ENCODE peak calls at places on chromosomes 2 and 18, in seven cellular contexts. W is PC-3, Z is neural progenitor cell, R is HCT116, E is hepatocyte, V is GM23338, H is mammary epithelial cell. F is an unnamed sample.

GRCh38 chr18:34342960-34343359 is 118.2 kb upstream of the NOL4 start:
- DNase-seq in E (no peak), H (peak; percentile 23), R (no peak), Z (no peak), V (peak; percentile 6), W (peak; percentile 73), F (peak; percentile 63)

GRCh38 chr2:69217333-69218080 is 169.5 kb downstream of the GFPT1 start:
- DNase-seq in Z (no peak), V (no peak), E (no peak), W (no peak), H (no peak), R (no peak), F (no peak)

GRCh38 chr2:39301352-39301751 is 57.6 kb upstream of the CDKL4 start:
- DNase-seq in R (no peak), Z (no peak), E (no peak), W (no peak), V (no peak), H (no peak), F (no peak)

GRCh38 chr2:161651547-161651946 is 27.3 kb downstream of the SLC4A10 start:
- DNase-seq in R (no peak), W (no peak), H (no peak), V (no peak), Z (no peak), E (no peak), F (no peak)

GRCh38 chr18:76349067-76349715 is 145.9 kb downstream of the ZNF516 start:
- DNase-seq in R (peak; percentile 46), H (peak; percentile 58), W (peak; percentile 82), E (peak; percentile 84), Z (peak; percentile 87), V (peak; percentile 92), F (peak; percentile 75)

GRCh38 chr2:239370876-239371725 is 29.7 kb downstream of the HDAC4 start:
- DNase-seq in H (no peak), R (no peak), Z (no peak), E (no peak), V (no peak), W (no peak), F (no peak)

GRCh38 chr2:140775426-140775825 is 1355.4 kb downstream of the LRP1B start:
- DNase-seq in H (no peak), Z (no peak), R (no peak), W (no peak), E (no peak), V (no peak), F (no peak)

GRCh38 chr18:74683573-74683972 is 85.9 kb downstream of the ZNF407 start:
- DNase-seq in E (no peak), R (no peak), Z (no peak), H (no peak), W (no peak), V (no peak), F (no peak)

GRCh38 chr18:49020129-49020528 is 69.4 kb upstream of the SMAD7 start:
- DNase-seq in E (peak; percentile 32), W (no peak), R (no peak), Z (no peak), H (no peak), V (no peak), F (no peak)

GRCh38 chr18:64987096-64987495 is 763.7 kb upstream of the CDH7 start:
- DNase-seq in H (no peak), Z (no peak), R (no peak), W (no peak), V (no peak), E (no peak), F (no peak)

GRCh38 chr2:211879323-211879722 is 659.3 kb downstream of the ERBB4 start:
- DNase-seq in R (peak; percentile 2), Z (peak; percentile 8), V (peak; percentile 27), E (no peak), W (peak; percentile 24), H (no peak), F (no peak)

GRCh38 chr2:26567534-26567933 is 73.6 kb downstream of the CIB4 start:
- DNase-seq in R (no peak), W (no peak), Z (no peak), H (no peak), E (no peak), V (no peak), F (no peak)

GRCh38 chr2:193584522-193584938 is 1389.8 kb upstream of the TMEFF2 start:
- DNase-seq in H (peak; percentile 20), E (peak; percentile 42), Z (peak; percentile 57), R (peak; percentile 15), V (peak; percentile 65), W (peak; percentile 62), F (peak; percentile 6)

GRCh38 chr2:37306024-37306423 is 18.6 kb downstream of the PRKD3 start:
- DNase-seq in V (no peak), E (peak; percentile 23), W (no peak), H (no peak), Z (no peak), R (no peak), F (no peak)

GRCh38 chr2:120344991-120345975 is 653 bp upstream of the INHBB start:
- DNase-seq in Z (peak; percentile 63), V (peak; percentile 40), H (no peak), W (peak; percentile 22), R (no peak), E (peak; percentile 46), F (peak; percentile 64)

GRCh38 chr2:120343100-120343432 is 2.9 kb upstream of the INHBB start:
- DNase-seq in W (no peak), E (no peak), H (no peak), Z (no peak), R (no peak), V (no peak), F (no peak)

GRCh38 chr2:120343433-120344105 is 2.4 kb upstream of the INHBB start:
- DNase-seq in V (peak; percentile 95), E (peak; percentile 94), H (peak; percentile 57), W (peak; percentile 92), R (peak; percentile 59), Z (peak; percentile 95), F (peak; percentile 94)

GRCh38 chr2:120346034-120346666 is at the start of gene INHBB:
- DNase-seq in H (no peak), R (no peak), Z (peak; percentile 66), W (peak; percentile 32), E (peak; percentile 73), V (peak; percentile 46), F (peak; percentile 61)

DNA sequence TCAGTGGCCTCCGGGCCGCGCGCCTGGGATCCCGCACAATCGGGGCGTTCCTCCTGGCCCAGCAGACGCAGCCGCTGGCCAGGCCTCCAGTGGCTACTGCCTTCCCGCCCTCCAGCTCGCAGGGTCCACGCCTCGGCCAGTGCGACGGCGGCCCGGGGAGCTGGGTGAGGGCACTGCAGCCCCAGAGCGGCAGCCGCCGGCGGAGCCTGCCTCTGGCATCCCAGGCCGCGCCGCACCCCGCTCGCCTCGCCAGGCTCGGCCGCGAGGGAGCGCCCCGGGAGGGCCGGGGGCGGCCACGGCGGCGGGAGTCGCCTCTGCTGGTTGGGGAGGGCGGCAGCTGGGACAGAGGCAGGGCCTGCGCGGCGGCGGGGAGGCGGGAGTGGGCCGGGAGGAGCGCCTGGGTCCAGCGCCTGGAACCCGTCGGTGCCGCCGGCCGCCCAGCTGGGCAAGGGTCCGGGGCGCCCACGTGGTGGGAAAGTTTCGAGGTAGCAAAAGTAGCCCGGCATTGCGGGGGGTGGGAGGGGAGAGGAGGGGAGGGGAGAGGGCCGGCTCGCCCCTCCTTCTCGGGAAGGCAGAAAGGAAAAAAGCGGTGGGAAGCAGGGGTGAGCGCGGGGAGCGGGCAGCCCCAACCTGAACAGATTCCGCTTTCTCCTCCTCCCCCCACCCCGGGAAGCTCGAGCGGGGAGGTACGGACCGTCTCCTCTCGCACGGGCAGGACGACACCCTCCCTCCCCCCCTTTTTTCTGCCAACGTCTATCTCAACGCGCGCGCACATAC is 1.5 kb upstream of the INHBB start:
- DNase-seq in E (peak; percentile 70), W (peak; percentile 89), R (no peak), V (peak; percentile 40), Z (peak; percentile 64), H (no peak), F (peak; percentile 58)
- TF ChIP-seq EZH2 in E (no peak), W (no peak), R (no peak), V (peak; percentile 7), Z (peak; percentile 76), H (no peak), F (no peak)

GRCh38 chr2:170165129-170165528 is 12.8 kb upstream of the MYO3B start:
- DNase-seq in Z (no peak), H (peak; percentile 56), V (no peak), R (no peak), E (no peak), W (peak; percentile 76), F (peak; percentile 70)
- H2AFZ ChIP-seq in Z (no peak overlapping the region), H (peak overlapping the region; percentile 64), V (no peak overlapping the region), R (no peak overlapping the region), E (no peak overlapping the region), W (peak overlapping the region; percentile 69), F (peak overlapping the region; percentile 56)

DNA sequence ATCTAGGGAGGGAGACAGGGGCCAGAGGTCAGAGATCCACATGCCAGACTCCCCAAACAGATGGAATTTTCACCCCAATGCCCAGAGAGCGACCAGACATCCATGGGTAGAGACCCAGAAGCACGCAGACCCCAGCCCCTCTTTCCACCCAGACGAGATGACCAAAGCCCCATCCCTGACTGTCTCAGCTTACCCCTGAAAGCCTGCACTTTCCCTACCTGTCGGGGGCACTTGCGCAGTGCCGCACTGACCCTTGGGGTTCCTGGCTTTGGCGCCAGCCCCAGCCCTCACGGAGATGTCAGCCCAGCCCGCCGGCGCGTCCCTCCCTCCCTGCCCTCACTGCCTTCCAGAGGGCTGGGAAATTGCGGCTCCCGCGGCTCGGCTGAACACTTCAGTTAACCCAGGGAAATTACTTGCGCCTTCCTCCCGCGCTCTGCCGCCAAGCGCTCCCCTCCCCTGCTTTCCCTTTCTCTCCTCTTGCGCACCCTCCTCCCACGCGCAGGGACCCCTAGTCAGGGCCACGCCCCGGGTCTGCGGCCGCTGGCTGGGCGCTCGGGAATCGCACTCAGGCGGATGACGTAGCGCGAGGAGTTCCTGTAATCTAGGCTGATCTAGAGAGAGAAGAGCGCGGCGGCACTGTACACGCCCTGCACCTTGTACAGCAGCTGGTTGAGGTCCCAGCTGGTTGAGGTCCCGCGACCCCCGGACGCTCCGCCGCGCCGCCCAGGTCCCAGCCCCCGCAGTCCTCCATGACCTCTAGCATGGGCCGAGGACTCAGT is 12.0 kb downstream of the ALPG start:
- DNase-seq in H (peak; percentile 31), V (peak; percentile 70), W (peak; percentile 27), R (no peak), E (peak; percentile 71), Z (peak; percentile 66), F (peak; percentile 62)
- TF ChIP-seq EZH2 in H (no peak), V (no peak), W (no peak), R (no peak), E (no peak), Z (no peak), F (peak; percentile 50)

DNA sequence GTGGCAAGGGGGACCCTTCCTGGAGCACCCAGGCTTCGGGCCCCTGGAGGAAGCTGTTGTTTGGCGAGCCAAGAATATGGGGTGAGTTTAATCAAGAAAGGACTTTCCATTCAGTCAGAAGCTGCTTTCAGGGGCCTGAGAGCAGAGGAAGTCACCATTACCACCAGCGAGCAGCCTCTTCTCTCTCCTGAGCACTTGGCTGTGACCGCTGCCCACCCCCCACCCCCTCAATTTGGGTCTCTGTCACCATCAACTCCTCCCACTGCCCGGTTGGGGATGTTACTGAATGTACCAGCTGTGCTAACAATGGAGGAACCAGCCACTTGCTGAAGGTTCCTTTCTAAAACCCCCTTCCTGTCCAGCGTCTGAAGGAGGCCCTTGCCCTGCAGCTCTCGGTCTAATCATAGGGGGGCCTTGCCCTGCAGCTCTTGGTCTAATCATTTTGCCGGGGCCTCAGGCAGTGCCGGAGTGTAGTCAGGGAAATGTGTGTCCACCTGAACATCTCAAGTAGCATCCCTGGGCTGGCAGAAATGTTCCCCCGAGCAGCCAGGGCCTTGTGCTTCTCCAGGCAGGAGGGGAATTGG is 957 bp downstream of the INPP5D start:
- DNase-seq in H (no peak), E (no peak), W (no peak), R (no peak), V (no peak), Z (no peak), F (no peak)
- H2AFZ ChIP-seq in H (no peak overlapping the region), E (no peak overlapping the region), W (no peak overlapping the region), R (no peak overlapping the region), V (no peak overlapping the region), Z (no peak overlapping the region), F (no peak overlapping the region)